ENCODE peak calls at places on chromosomes 13 and 19, in five cellular contexts. K, X, I, P and T are unnamed samples.

GRCh38 chr19:50626011-50626410 is 13.7 kb downstream of the SYT3 start:
- DNase-seq in K (no peak), X (no peak), I (no peak), P (no peak), T (no peak)

GRCh38 chr19:14006766-14007562 is 844 bp upstream of the RFX1 start:
- DNase-seq in K (peak), X (no peak), I (no peak), P (no peak), T (peak)

GRCh38 chr13:73059460-73060250 is 850 bp downstream of the KLF5 start:
- DNase-seq in K (no peak), X (peak), I (peak), P (peak), T (peak)

GRCh38 chr19:43643326-43643725 is 3.7 kb upstream of the CADM4 start:
- DNase-seq in K (no peak), X (no peak), I (no peak), P (no peak), T (no peak)

GRCh38 chr13:20193924-20194631 is 1.3 kb upstream of the GJB2 start:
- DNase-seq in K (no peak), X (no peak), I (no peak), P (peak), T (peak)

GRCh38 chr13:67228909-67229308 is 1.2 kb downstream of the PCDH9 start:
- DNase-seq in K (no peak), X (peak), I (no peak), P (no peak), T (no peak)

GRCh38 chr19:34994286-34994642 is 5.9 kb upstream of the GRAMD1A start:
- DNase-seq in K (no peak), X (no peak), I (no peak), P (no peak), T (no peak)

GRCh38 chr13:76231522-76232167 is 595.5 kb downstream of the LMO7 start:
- DNase-seq in K (no peak), X (no peak), I (peak), P (no peak), T (no peak)

GRCh38 chr13:44397766-44398223 is 24.2 kb downstream of the SERP2 start:
- DNase-seq in K (no peak), X (no peak), I (peak), P (no peak), T (no peak)

GRCh38 chr13:51832471-51833152 is 12.4 kb downstream of the TMEM272 start:
- DNase-seq in K (no peak), X (peak), I (peak), P (no peak), T (peak)